ENCODE peak calls at places on chromosomes 13 and 19, in ten cellular contexts. E is sigmoid colon, M is astrocyte of the spinal cord, W is choroid plexus epithelial cell, B is ovary, T is PC-3, O is uterus, P is fibroblast of lung, I is testis, G is mesenchymal stem cell. F is an unnamed sample.

GRCh38 chr13:38606697-38607096 is 80.2 kb upstream of the FREM2 start:
- DNase-seq in T (no peak), I (no peak), G (no peak), E (no peak), O (no peak), P (no peak), B (no peak), M (no peak), W (no peak), F (no peak)

GRCh38 chr13:74306496-74306895 is 172.3 kb upstream of the KLF12 start:
- DNase-seq in P (peak), M (peak), G (peak), B (no peak), W (peak), O (no peak), E (no peak), T (peak), I (no peak), F (no peak)

GRCh38 chr13:80168089-80168850 is 172.7 kb downstream of the SPRY2 start:
- DNase-seq in E (no peak), P (peak), O (no peak), W (peak), T (no peak), M (peak), B (no peak), I (no peak), G (peak), F (peak)

GRCh38 chr19:8147579-8147978 is 1.8 kb downstream of the FBN3 start:
- DNase-seq in E (no peak), P (no peak), I (no peak), M (no peak), G (no peak), T (no peak), W (no peak), O (no peak), B (no peak), F (no peak)

GRCh38 chr13:60158321-60158801 is 5.4 kb downstream of the DIAPH3 start:
- DNase-seq in B (no peak), I (no peak), P (no peak), G (no peak), E (no peak), M (no peak), O (no peak), T (no peak), W (no peak), F (no peak)

GRCh38 chr19:31256601-31256990 is 92.6 kb downstream of the TSHZ3 start:
- DNase-seq in W (no peak), E (no peak), B (no peak), T (no peak), G (no peak), I (no peak), P (no peak), O (no peak), M (no peak), F (no peak)

GRCh38 chr13:43792456-43792855 is 5.7 kb upstream of the ENOX1 start:
- DNase-seq in G (no peak), O (no peak), B (no peak), W (peak), E (no peak), P (peak), I (no peak), T (peak), M (peak), F (no peak)

GRCh38 chr19:40597329-40597838 is 3.8 kb upstream of the LTBP4 start:
- DNase-seq in W (no peak), I (no peak), G (no peak), M (no peak), T (no peak), O (no peak), P (no peak), B (no peak), E (no peak), F (no peak)

GRCh38 chr19:5775668-5776309 is 8.8 kb downstream of the PRR22 start:
- DNase-seq in M (no peak), B (no peak), P (peak), O (no peak), G (no peak), I (no peak), W (peak), T (peak), E (no peak), F (peak)

GRCh38 chr13:44765076-44765475 is 188.9 kb upstream of the TSC22D1 start:
- DNase-seq in P (no peak), M (no peak), O (no peak), E (no peak), B (no peak), G (no peak), W (no peak), T (no peak), I (no peak), F (no peak)

GRCh38 chr13:45207319-45207718 is 6.5 kb upstream of the KCTD4 start:
- DNase-seq in W (peak), I (no peak), M (no peak), E (no peak), P (peak), B (no peak), G (no peak), T (no peak), O (no peak), F (no peak)

GRCh38 chr13:52751196-52751595 is 11.6 kb upstream of the CNMD start:
- DNase-seq in G (no peak), O (no peak), B (no peak), I (no peak), P (no peak), W (no peak), T (peak), M (no peak), E (no peak), F (no peak)

GRCh38 chr13:40565282-40566148 is 100.9 kb downstream of the FOXO1 start:
- DNase-seq in O (no peak), P (no peak), B (no peak), W (no peak), M (no peak), G (no peak), E (no peak), I (no peak), T (no peak), F (no peak)

GRCh38 chr13:110911880-110912279 is 3.0 kb downstream of the ANKRD10 start:
- DNase-seq in P (peak), G (peak), B (no peak), E (no peak), W (no peak), I (no peak), T (peak), O (no peak), M (no peak), F (no peak)

GRCh38 chr13:82717249-82717648 is 1165.0 kb downstream of the SLITRK1 start:
- DNase-seq in M (peak), O (no peak), G (peak), I (no peak), W (peak), B (no peak), E (no peak), P (peak), T (peak), F (peak)

GRCh38 chr13:102693781-102694180 is 1.1 kb downstream of the METTL21C start:
- DNase-seq in G (no peak), O (no peak), I (no peak), B (no peak), P (peak), E (no peak), T (peak), W (peak), M (peak), F (no peak)

GRCh38 chr19:40718774-40719391 is 2.0 kb downstream of the ITPKC start:
- DNase-seq in W (peak), B (peak), P (peak), E (peak), I (peak), T (peak), M (peak), O (peak), G (peak), F (no peak)

GRCh38 chr13:105991622-105992254 is 543.7 kb downstream of the EFNB2 start:
- DNase-seq in M (peak), P (peak), E (no peak), B (no peak), I (no peak), T (peak), O (no peak), G (peak), W (peak), F (peak)

GRCh38 chr19:33674575-33675367 is 53.0 kb downstream of the CHST8 start:
- DNase-seq in O (no peak), B (no peak), T (no peak), I (no peak), W (no peak), E (peak), G (no peak), M (no peak), P (no peak), F (no peak)

GRCh38 chr19:3656073-3656746 is 29.6 kb upstream of the CACTIN start:
- DNase-seq in M (no peak), E (no peak), I (no peak), T (peak), O (no peak), B (no peak), G (peak), W (no peak), P (peak), F (peak)

GRCh38 chr13:21008026-21008425 is 53.4 kb downstream of the LATS2 start:
- DNase-seq in G (no peak), W (no peak), B (no peak), T (no peak), O (no peak), I (no peak), P (no peak), M (no peak), E (peak), F (no peak)

GRCh38 chr13:112450118-112450517 is 74.0 kb downstream of the SPACA7 start:
- DNase-seq in G (no peak), P (no peak), E (peak), O (no peak), B (no peak), T (no peak), W (no peak), M (no peak), I (no peak), F (no peak)

GRCh38 chr13:113992276-113993005 is 18.6 kb upstream of the C13orf46 start:
- DNase-seq in P (no peak), W (no peak), I (no peak), B (no peak), M (no peak), G (no peak), O (no peak), T (no peak), E (no peak), F (no peak)

GRCh38 chr13:32977321-32977720 is 38.9 kb upstream of the KL start:
- DNase-seq in B (no peak), O (no peak), G (no peak), E (no peak), P (no peak), T (no peak), M (no peak), I (no peak), W (no peak), F (no peak)

GRCh38 chr19:4403005-4403761 is 743 bp downstream of the CHAF1A start:
- DNase-seq in G (peak), O (no peak), I (no peak), P (no peak), B (peak), M (no peak), T (peak), W (no peak), E (no peak), F (no peak)

GRCh38 chr19:22617614-22618325 is 16.4 kb upstream of the ZNF492 start:
- DNase-seq in O (peak), B (peak), T (no peak), I (peak), P (no peak), G (no peak), E (no peak), W (no peak), M (no peak), F (no peak)
- H3K4me3 ChIP-seq in O (no peak), B (no peak), T (no peak), I (peak), P (no peak), G (no peak), E (no peak), W (no peak), M (no peak), F (no peak)

DNA sequence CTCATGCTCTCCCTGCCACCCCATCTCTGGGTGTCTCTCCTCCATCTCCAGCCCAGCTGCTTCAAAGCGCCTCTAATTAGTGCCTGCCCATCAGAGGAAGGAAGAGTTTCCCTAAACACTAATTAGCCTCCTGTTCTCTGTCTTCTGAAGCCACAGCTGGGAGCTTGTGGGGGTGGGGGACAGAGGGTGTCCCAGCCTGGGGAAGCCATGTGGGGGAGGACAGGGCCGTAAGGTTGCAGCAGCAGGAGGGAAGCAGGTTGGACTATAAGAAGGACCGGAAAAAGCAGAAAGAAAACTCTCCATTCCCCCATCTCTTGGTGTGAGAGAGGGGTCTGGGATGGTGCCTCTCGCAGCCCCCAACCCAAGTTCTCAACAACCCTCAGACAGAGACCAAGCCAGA is 26.2 kb downstream of the SLC8A2 start:
- DNase-seq in G (no peak), I (no peak), O (no peak), B (no peak), E (no peak), M (no peak), W (no peak), P (no peak), T (no peak), F (no peak)
- H3K4me3 ChIP-seq in G (no peak), I (no peak), O (no peak), B (no peak), E (no peak), M (no peak), W (no peak), P (no peak), T (no peak), F (no peak)

DNA sequence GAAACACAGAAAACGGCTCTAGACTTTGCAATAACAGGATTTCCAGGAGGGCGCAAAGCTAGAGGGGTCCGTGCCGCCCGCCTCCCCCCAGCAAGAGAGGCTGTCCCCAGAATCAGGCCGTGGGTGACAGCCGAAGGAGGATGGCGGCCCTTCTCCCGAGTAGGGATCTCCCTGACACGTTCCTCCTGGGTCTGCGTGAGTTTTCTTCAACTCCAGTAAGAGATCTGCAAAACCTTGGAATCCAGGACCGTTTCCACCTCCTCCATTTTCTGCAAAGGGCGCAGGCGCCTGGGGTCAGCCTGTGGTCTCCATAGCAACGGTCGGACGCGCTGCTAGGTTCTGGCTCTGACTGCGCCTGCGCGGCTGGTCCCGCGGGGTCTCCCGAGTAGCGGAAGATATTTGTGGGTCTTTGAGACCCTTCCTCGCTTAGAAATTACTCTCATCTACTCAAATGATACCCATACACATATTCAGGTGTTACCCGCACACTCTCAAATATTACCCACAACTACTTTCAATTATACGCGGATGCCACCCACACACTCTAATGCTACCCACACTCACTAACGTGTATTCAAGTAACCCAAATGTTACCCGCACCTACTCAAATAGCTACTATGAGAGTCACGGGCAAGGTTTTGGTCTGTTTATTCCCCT is 2.1 kb downstream of the PNMA8C start:
- DNase-seq in P (peak), T (no peak), E (peak), M (peak), B (peak), W (peak), I (peak), G (peak), O (peak), F (no peak)
- H3K4me3 ChIP-seq in P (peak), T (no peak), E (peak), M (peak), B (peak), W (peak), I (peak), G (peak), O (peak), F (peak)

GRCh38 chr19:35938282-35939224 is 2.4 kb downstream of the LRFN3 start:
- DNase-seq in O (no peak), W (no peak), E (no peak), P (no peak), M (no peak), B (no peak), T (no peak), I (no peak), G (no peak), F (no peak)
- H3K4me3 ChIP-seq in O (no peak), W (peak), E (peak), P (no peak), M (no peak), B (no peak), T (no peak), I (no peak), G (peak), F (no peak)

DNA sequence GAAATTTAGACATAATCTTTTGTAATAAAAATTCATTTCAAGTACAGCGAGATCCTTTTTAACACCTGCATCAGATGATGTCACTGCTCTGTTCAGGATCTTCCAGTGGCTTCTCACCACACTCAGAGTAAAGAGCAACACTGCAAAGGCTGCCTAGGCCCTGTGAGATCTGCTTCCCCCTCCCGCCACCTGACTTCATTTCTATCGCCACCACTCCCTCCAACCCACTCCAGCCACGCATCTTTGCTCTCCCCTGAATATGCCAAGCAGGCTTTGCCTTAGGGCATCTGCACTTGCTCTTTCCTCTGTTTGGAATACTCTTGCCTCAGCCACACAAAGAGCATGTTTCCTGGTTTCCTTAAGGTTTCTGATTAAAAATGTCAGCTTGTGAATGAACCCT is 58.3 kb downstream of the MBNL2 start:
- DNase-seq in P (peak), B (no peak), E (no peak), G (no peak), W (no peak), I (no peak), M (no peak), T (no peak), O (no peak), F (no peak)
- H3K4me3 ChIP-seq in P (no peak), B (no peak), E (no peak), G (no peak), W (no peak), I (no peak), M (no peak), T (no peak), O (no peak), F (no peak)

GRCh38 chr13:28532226-28533048 is 37.5 kb upstream of the FLT1 start:
- DNase-seq in W (peak), M (no peak), P (no peak), T (no peak), E (no peak), I (peak), O (no peak), G (peak), B (no peak), F (no peak)
- H3K4me3 ChIP-seq in W (peak), M (peak), P (peak), T (no peak), E (peak), I (peak), O (peak), G (peak), B (peak), F (peak)